ENCODE peak calls at places on chromosomes 11 and 22, in five cellular contexts. V, L, E, N and R are unnamed samples.

GRCh38 chr22:17971711-17972110 is 52.6 kb downstream of the MICAL3 start:
- DNase-seq in V (no peak), L (no peak), E (no peak), N (no peak), R (no peak)

GRCh38 chr22:30992565-30992964 is 23.5 kb downstream of the TUG1 start:
- DNase-seq in V (no peak), L (no peak), E (no peak), N (no peak), R (no peak)

GRCh38 chr11:85182437-85183109 is 444.6 kb downstream of the DLG2 start:
- DNase-seq in V (no peak), L (peak), E (peak), N (peak), R (peak)

GRCh38 chr11:102148059-102148458 is 37.8 kb downstream of the YAP1 start:
- DNase-seq in V (no peak), L (no peak), E (no peak), N (no peak), R (no peak)

GRCh38 chr11:79139900-79140299 is 300.9 kb downstream of the TENM4 start:
- DNase-seq in V (no peak), L (no peak), E (no peak), N (no peak), R (no peak)

GRCh38 chr11:126544311-126545056 is 189.0 kb downstream of the ST3GAL4 start:
- DNase-seq in V (no peak), L (no peak), E (no peak), N (peak), R (no peak)

GRCh38 chr11:1831338-1832180 is 3.2 kb upstream of the SYT8 start:
- DNase-seq in V (no peak), L (no peak), E (no peak), N (no peak), R (no peak)

GRCh38 chr22:23537421-23537820 is 42.7 kb downstream of the IGLL1 start:
- DNase-seq in V (no peak), L (no peak), E (no peak), N (no peak), R (no peak)

GRCh38 chr22:46815132-46815531 is 52.7 kb downstream of the TBC1D22A start:
- DNase-seq in V (no peak), L (no peak), E (no peak), N (no peak), R (no peak)

GRCh38 chr22:29799217-29799680 is 32.1 kb downstream of the UQCR10 start:
- DNase-seq in V (peak), L (peak), E (peak), N (no peak), R (no peak)

GRCh38 chr11:2328656-2329354 is 27.0 kb downstream of the TSPAN32 start:
- DNase-seq in V (no peak), L (no peak), E (no peak), N (peak), R (no peak)

GRCh38 chr11:69216609-69217008 is 60.9 kb downstream of the SMIM38 start:
- DNase-seq in V (no peak), L (no peak), E (no peak), N (no peak), R (no peak)

GRCh38 chr22:39341179-39341578 is 8.6 kb upstream of the SYNGR1 start:
- DNase-seq in V (no peak), L (no peak), E (no peak), N (no peak), R (no peak)

GRCh38 chr11:109851780-109852390 is 241.3 kb upstream of the ZC3H12C start:
- DNase-seq in V (no peak), L (no peak), E (no peak), N (no peak), R (no peak)

GRCh38 chr11:103541186-103541795 is 432.1 kb downstream of the DYNC2H1 start:
- DNase-seq in V (no peak), L (no peak), E (no peak), N (no peak), R (no peak)

GRCh38 chr11:10777806-10778205 is 26.8 kb downstream of the CTR9 start:
- DNase-seq in V (no peak), L (no peak), E (no peak), N (no peak), R (no peak)

GRCh38 chr22:50314455-50315288 is 7.2 kb upstream of the PLXNB2 start:
- DNase-seq in V (peak), L (no peak), E (no peak), N (no peak), R (peak)

GRCh38 chr11:123194308-123195181 is 503 bp downstream of the CLMP start:
- DNase-seq in V (no peak), L (peak), E (no peak), N (peak), R (peak)

GRCh38 chr22:33397381-33397907 is 339.3 kb upstream of the SYN3 start:
- DNase-seq in V (no peak), L (no peak), E (no peak), N (no peak), R (no peak)